ENCODE peak calls at places on chromosome 17, in four cellular contexts. One of them, this sample, is unnamed.

GRCh38 chr17:63611354-63611753 is 10.7 kb downstream of the TACO1 start:
- DNase-seq in GM12878: no peak
- DNase-seq in K562: no peak
- DNase-seq in H1: no peak
- DNase-seq in this sample: no peak

GRCh38 chr17:2595736-2596135 is 2.3 kb downstream of the PAFAH1B1 start:
- DNase-seq in GM12878: no peak
- DNase-seq in K562: no peak
- DNase-seq in H1: no peak
- DNase-seq in this sample: no peak

GRCh38 chr17:80953471-80954315 is 37.9 kb upstream of the CHMP6 start:
- DNase-seq in GM12878: no peak
- DNase-seq in K562: no peak
- DNase-seq in H1: no peak
- DNase-seq in this sample: no peak

GRCh38 chr17:27541326-27542023 is 85.2 kb downstream of the KSR1 start:
- DNase-seq in GM12878: no peak
- DNase-seq in K562: no peak
- DNase-seq in H1: no peak
- DNase-seq in this sample: no peak

GRCh38 chr17:71402007-71402406 is 718.8 kb upstream of the SOX9 start:
- DNase-seq in GM12878: no peak
- DNase-seq in K562: no peak
- DNase-seq in H1: no peak
- DNase-seq in this sample: no peak

GRCh38 chr17:79781012-79781665 is 3.2 kb downstream of the CBX2 start:
- DNase-seq in GM12878: no peak
- DNase-seq in K562: no peak
- DNase-seq in H1: no peak
- DNase-seq in this sample: no peak

GRCh38 chr17:69059458-69060205 is 1.1 kb downstream of the ABCA9 start:
- DNase-seq in GM12878: no peak
- DNase-seq in K562: no peak
- DNase-seq in H1: no peak
- DNase-seq in this sample: no peak

GRCh38 chr17:48770954-48771353 is 42.4 kb upstream of the HOXB13 start:
- DNase-seq in GM12878: peak; percentile 21
- DNase-seq in K562: no peak
- DNase-seq in H1: no peak
- DNase-seq in this sample: no peak

GRCh38 chr17:35089846-35090193 is 26.3 kb upstream of the RFFL start:
- DNase-seq in GM12878: no peak
- DNase-seq in K562: peak; percentile 37
- DNase-seq in H1: no peak
- DNase-seq in this sample: peak; percentile 52

GRCh38 chr17:75340636-75341035 is 51.4 kb upstream of the SLC25A19 start:
- DNase-seq in GM12878: no peak
- DNase-seq in K562: no peak
- DNase-seq in H1: no peak
- DNase-seq in this sample: no peak

GRCh38 chr17:64984776-64985521 is 65.7 kb upstream of the LRRC37A3 start:
- DNase-seq in GM12878: no peak
- DNase-seq in K562: no peak
- DNase-seq in H1: peak; percentile 37
- DNase-seq in this sample: peak; percentile 58

GRCh38 chr17:39920218-39921210 is 2.1 kb upstream of the GSDMB start:
- DNase-seq in GM12878: no peak
- DNase-seq in K562: no peak
- DNase-seq in H1: no peak
- DNase-seq in this sample: no peak

GRCh38 chr17:33260638-33261037 is 32.5 kb downstream of the ASIC2 start:
- DNase-seq in GM12878: no peak
- DNase-seq in K562: no peak
- DNase-seq in H1: peak; percentile 49
- DNase-seq in this sample: no peak

GRCh38 chr17:80035937-80036714 is at the start of gene CCDC40:
- DNase-seq in GM12878: no peak
- DNase-seq in K562: peak; percentile 95
- DNase-seq in H1: peak; percentile 91
- DNase-seq in this sample: peak; percentile 72

GRCh38 chr17:64002658-64003525 is 4.7 kb downstream of the PRR29 start:
- DNase-seq in GM12878: no peak
- DNase-seq in K562: peak; percentile 6
- DNase-seq in H1: peak; percentile 17
- DNase-seq in this sample: no peak

GRCh38 chr17:75524971-75525805 is at the start of gene LLGL2:
- DNase-seq in GM12878: no peak
- DNase-seq in K562: peak; percentile 96
- DNase-seq in H1: peak; percentile 89
- DNase-seq in this sample: peak; percentile 83

GRCh38 chr17:36742267-36743000 is 141.1 kb downstream of the MRM1 start:
- DNase-seq in GM12878: no peak
- DNase-seq in K562: no peak
- DNase-seq in H1: peak; percentile 53
- DNase-seq in this sample: no peak

GRCh38 chr17:82812058-82812457 is 27.8 kb downstream of the ZNF750 start:
- DNase-seq in GM12878: no peak
- DNase-seq in K562: no peak
- DNase-seq in H1: no peak
- DNase-seq in this sample: no peak

GRCh38 chr17:39761861-39762496 is 24.2 kb downstream of the GRB7 start:
- DNase-seq in GM12878: no peak
- DNase-seq in K562: no peak
- DNase-seq in H1: no peak
- DNase-seq in this sample: no peak

GRCh38 chr17:79034931-79035485 is 11.0 kb downstream of the C1QTNF1 start:
- DNase-seq in GM12878: no peak
- DNase-seq in K562: no peak
- DNase-seq in H1: no peak
- DNase-seq in this sample: no peak

GRCh38 chr17:9195961-9196668 is 174.8 kb downstream of the NTN1 start:
- DNase-seq in GM12878: no peak
- DNase-seq in K562: no peak
- DNase-seq in H1: no peak
- DNase-seq in this sample: no peak

GRCh38 chr17:46031920-46032319 is 32.9 kb downstream of the STH start:
- DNase-seq in GM12878: no peak
- DNase-seq in K562: no peak
- DNase-seq in H1: no peak
- DNase-seq in this sample: no peak
- TF ChIP-seq CHD2 in GM12878: no peak
- TF ChIP-seq CHD2 in K562: no peak
- TF ChIP-seq CHD2 in H1: no peak
- TF ChIP-seq CHD2 in this sample: no peak

GRCh38 chr17:50533720-50534148 is 1.2 kb downstream of the EPN3 start:
- DNase-seq in GM12878: no peak
- DNase-seq in K562: no peak
- DNase-seq in H1: peak; percentile 69
- DNase-seq in this sample: no peak
- TF ChIP-seq CBX5 in GM12878: no peak
- TF ChIP-seq CBX5 in K562: no peak
- TF ChIP-seq CBX5 in H1: no peak
- TF ChIP-seq CBX5 in this sample: no peak

DNA sequence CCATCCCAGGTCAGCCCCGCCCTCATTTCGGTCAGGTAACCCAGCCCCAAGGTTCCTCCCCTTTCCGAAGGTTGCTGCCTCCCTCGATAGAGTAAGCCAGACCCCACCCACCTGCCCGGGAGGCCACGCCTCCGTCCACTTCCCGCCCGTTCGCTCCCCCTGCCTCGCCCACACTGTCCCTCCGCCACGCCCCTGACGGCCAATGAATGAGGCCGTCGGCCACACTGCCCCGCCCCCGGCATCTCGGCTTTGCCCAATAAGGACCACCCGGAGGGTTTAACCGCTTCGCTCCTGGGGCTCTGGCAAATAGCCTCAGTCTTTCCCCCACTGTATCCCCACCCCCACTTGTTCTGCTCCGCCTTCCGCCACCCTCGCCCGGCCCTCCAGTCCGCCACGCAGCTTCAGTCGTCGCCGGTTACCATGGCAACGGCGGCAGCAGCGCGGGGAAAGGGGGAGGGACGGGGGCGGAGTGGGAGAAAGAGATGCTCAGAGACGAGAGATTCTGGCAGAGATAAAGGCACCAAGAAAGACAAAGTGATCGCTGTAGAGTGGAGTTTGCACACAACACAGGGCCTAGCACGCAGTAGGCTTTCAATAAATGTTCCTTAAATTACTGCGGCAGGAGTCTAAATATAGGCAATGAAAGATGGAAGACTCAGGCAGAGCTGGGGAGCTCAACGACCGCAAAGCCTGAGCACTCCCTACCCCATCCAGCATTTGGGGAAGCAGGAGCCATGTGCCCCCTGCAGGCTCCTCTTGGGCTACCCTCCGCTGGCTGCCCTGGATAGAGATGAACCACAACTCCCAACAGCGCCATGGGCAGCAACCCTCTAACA is 5.1 kb downstream of the DLG4 start:
- DNase-seq in GM12878: peak; percentile 89
- DNase-seq in K562: peak; percentile 87
- DNase-seq in H1: peak; percentile 100
- DNase-seq in this sample: peak; percentile 95
- TF ChIP-seq EP300 in GM12878: no peak
- TF ChIP-seq EP300 in K562: no peak
- TF ChIP-seq EP300 in H1: no peak
- TF ChIP-seq EP300 in this sample: no peak

DNA sequence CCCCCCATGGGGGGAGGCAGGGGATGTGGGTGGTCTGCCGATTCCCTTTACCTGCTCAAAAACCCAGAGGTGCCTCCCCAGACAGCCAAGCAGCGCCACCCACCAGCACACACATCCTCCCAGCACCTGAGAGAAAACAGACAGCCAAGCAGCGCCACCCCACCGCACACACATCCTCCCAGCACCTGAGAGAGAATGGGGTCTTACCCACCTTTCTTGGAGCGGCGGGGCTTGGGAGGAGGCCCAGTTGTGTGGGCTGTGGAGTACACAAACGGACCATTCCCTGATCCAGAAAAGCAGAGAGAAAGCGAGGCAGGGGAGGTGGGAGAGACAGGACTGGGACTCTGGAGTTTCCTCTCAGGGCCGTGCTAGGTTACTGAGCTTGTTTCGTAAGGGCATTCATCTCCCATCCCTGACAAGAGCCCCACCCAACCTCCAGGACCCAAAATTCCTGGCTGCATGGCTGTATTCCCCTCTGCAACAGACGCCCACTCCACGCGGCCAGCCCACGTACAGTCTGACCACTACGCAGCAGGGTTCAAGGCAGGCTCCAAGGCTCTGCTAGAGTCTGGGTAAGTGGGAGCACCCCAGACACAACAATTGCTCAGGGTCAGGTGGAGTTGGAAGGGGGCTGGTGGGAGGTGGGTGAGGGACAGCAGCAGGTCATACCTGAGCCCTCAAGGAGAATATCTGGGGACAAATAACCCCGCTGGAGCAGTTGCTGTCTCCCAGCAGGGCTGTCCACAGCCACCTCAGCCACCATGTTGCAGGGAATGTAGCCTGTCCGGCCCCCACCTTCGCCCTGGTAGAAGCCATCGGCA is 22.3 kb downstream of the TSPOAP1 start:
- DNase-seq in GM12878: no peak
- DNase-seq in K562: no peak
- DNase-seq in H1: peak; percentile 40
- DNase-seq in this sample: no peak
- TF ChIP-seq CHD2 in GM12878: no peak
- TF ChIP-seq CHD2 in K562: no peak
- TF ChIP-seq CHD2 in H1: no peak
- TF ChIP-seq CHD2 in this sample: no peak

GRCh38 chr17:57478851-57479250 is 222.5 kb downstream of the MSI2 start:
- DNase-seq in GM12878: no peak
- DNase-seq in K562: no peak
- DNase-seq in H1: no peak
- DNase-seq in this sample: no peak

GRCh38 chr17:57482657-57483056 is 226.3 kb downstream of the MSI2 start:
- DNase-seq in GM12878: no peak
- DNase-seq in K562: no peak
- DNase-seq in H1: no peak
- DNase-seq in this sample: no peak

GRCh38 chr17:57480438-57481196 is 224.3 kb downstream of the MSI2 start:
- DNase-seq in GM12878: no peak
- DNase-seq in K562: peak; percentile 31
- DNase-seq in H1: no peak
- DNase-seq in this sample: peak; percentile 31

GRCh38 chr17:57484081-57484666 is 227.9 kb downstream of the MSI2 start:
- DNase-seq in GM12878: no peak
- DNase-seq in K562: no peak
- DNase-seq in H1: no peak
- DNase-seq in this sample: no peak

GRCh38 chr17:57481901-57482300 is 225.6 kb downstream of the MSI2 start:
- DNase-seq in GM12878: no peak
- DNase-seq in K562: peak; percentile 49
- DNase-seq in H1: no peak
- DNase-seq in this sample: no peak
- TF ChIP-seq CBX5 in GM12878: no peak
- TF ChIP-seq CBX5 in K562: no peak
- TF ChIP-seq CBX5 in H1: no peak
- TF ChIP-seq CBX5 in this sample: no peak

DNA sequence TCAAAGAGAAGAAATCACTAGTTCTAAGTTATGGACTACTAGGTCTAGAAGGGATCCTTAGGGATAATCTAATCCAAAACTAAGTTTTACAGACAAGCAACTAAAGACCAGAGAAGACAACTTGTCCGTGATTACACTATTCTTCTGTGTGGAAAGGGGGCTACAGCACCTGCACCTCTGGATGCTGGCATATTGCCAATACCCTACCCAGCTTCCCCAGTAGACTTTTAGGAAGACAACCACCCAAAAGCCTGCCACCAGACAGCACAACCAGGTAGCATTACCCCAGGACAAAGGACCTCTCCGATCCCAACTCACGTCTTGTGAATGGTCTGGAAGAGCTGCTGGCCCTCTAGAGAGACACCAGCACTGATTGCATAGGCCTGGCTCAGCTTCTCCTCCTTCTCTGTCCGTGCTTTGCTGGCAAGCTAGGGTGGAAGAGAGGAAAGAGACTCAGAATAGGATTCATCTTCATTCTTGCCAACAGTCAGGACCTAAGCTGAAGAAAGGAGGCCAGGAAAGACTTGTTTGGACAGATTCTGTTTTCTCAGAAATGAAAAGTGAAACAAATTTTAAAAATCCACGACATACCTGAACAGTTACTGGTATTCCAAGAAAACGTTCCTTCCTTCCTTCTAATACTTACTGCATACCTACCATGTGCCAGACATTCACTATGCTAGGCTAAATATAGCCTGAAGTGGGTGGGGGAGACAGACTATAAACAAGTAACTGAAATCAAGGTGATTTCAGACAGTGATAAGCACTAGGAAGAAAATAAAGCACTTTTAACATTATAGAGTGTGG is 25.3 kb upstream of the TMEM101 start:
- DNase-seq in GM12878: no peak
- DNase-seq in K562: no peak
- DNase-seq in H1: no peak
- DNase-seq in this sample: no peak
- TF ChIP-seq EP300 in GM12878: no peak
- TF ChIP-seq EP300 in K562: no peak
- TF ChIP-seq EP300 in H1: no peak
- TF ChIP-seq EP300 in this sample: no peak